ENCODE peak calls at places on chromosomes 13 and 19, in six cellular contexts. One of them, this sample, is unnamed.
A peak's percentile ranks its signal among the peaks of the same experiment; 100 is the strongest.

GRCh38 chr13:66803759-66804456 is 426.2 kb downstream of the PCDH9 start:
- DNase-seq in cardiac muscle cell: no peak
- DNase-seq in uterus: no peak
- DNase-seq in WTC11: no peak
- DNase-seq in HCT116: no peak
- DNase-seq in choroid plexus epithelial cell: peak; percentile 20
- DNase-seq in this sample: no peak

GRCh38 chr19:35375505-35376307 is 4.8 kb downstream of the GPR42 start:
- DNase-seq in uterus: no peak
- DNase-seq in HCT116: no peak
- DNase-seq in cardiac muscle cell: no peak
- DNase-seq in choroid plexus epithelial cell: no peak
- DNase-seq in WTC11: no peak
- DNase-seq in this sample: no peak

GRCh38 chr19:54916822-54917221 is 10.9 kb downstream of the NCR1 start:
- DNase-seq in cardiac muscle cell: no peak
- DNase-seq in HCT116: no peak
- DNase-seq in WTC11: no peak
- DNase-seq in uterus: no peak
- DNase-seq in choroid plexus epithelial cell: no peak
- DNase-seq in this sample: no peak

GRCh38 chr19:49836176-49837008 is 14.6 kb upstream of the PTOV1 start:
- DNase-seq in choroid plexus epithelial cell: no peak
- DNase-seq in HCT116: no peak
- DNase-seq in WTC11: no peak
- DNase-seq in uterus: no peak
- DNase-seq in cardiac muscle cell: no peak
- DNase-seq in this sample: no peak

GRCh38 chr13:77907653-77908341 is 10.8 kb downstream of the EDNRB start:
- DNase-seq in cardiac muscle cell: peak; percentile 62
- DNase-seq in HCT116: no peak
- DNase-seq in uterus: peak; percentile 37
- DNase-seq in WTC11: no peak
- DNase-seq in choroid plexus epithelial cell: no peak
- DNase-seq in this sample: no peak

GRCh38 chr19:7856679-7857663 is 17.2 kb downstream of the PRR36 start:
- DNase-seq in WTC11: no peak
- DNase-seq in uterus: no peak
- DNase-seq in cardiac muscle cell: no peak
- DNase-seq in choroid plexus epithelial cell: no peak
- DNase-seq in HCT116: no peak
- DNase-seq in this sample: no peak

GRCh38 chr19:33220115-33220514 is 5.5 kb downstream of the SLC7A10 start:
- DNase-seq in uterus: no peak
- DNase-seq in WTC11: no peak
- DNase-seq in HCT116: no peak
- DNase-seq in choroid plexus epithelial cell: no peak
- DNase-seq in cardiac muscle cell: no peak
- DNase-seq in this sample: no peak

GRCh38 chr19:38723606-38724379 is 20.5 kb downstream of the CAPN12 start:
- DNase-seq in uterus: no peak
- DNase-seq in cardiac muscle cell: no peak
- DNase-seq in HCT116: no peak
- DNase-seq in choroid plexus epithelial cell: no peak
- DNase-seq in WTC11: no peak
- DNase-seq in this sample: no peak

GRCh38 chr13:102367836-102368235 is 34.0 kb downstream of the FGF14 start:
- DNase-seq in choroid plexus epithelial cell: no peak
- DNase-seq in WTC11: no peak
- DNase-seq in uterus: no peak
- DNase-seq in cardiac muscle cell: no peak
- DNase-seq in HCT116: no peak
- DNase-seq in this sample: no peak

GRCh38 chr19:28905996-28906395 is 307.0 kb downstream of the UQCRFS1 start:
- DNase-seq in uterus: no peak
- DNase-seq in WTC11: no peak
- DNase-seq in HCT116: no peak
- DNase-seq in choroid plexus epithelial cell: peak; percentile 10
- DNase-seq in cardiac muscle cell: peak; percentile 8
- DNase-seq in this sample: no peak

GRCh38 chr19:47267350-47267759 is 7.3 kb upstream of the INAFM1 start:
- DNase-seq in cardiac muscle cell: no peak
- DNase-seq in uterus: no peak
- DNase-seq in choroid plexus epithelial cell: no peak
- DNase-seq in WTC11: no peak
- DNase-seq in HCT116: no peak
- DNase-seq in this sample: no peak

GRCh38 chr13:91369432-91369831 is 21.9 kb downstream of the MIR17HG start:
- DNase-seq in HCT116: no peak
- DNase-seq in WTC11: no peak
- DNase-seq in choroid plexus epithelial cell: peak; percentile 41
- DNase-seq in uterus: no peak
- DNase-seq in cardiac muscle cell: peak; percentile 78
- DNase-seq in this sample: no peak

DNA sequence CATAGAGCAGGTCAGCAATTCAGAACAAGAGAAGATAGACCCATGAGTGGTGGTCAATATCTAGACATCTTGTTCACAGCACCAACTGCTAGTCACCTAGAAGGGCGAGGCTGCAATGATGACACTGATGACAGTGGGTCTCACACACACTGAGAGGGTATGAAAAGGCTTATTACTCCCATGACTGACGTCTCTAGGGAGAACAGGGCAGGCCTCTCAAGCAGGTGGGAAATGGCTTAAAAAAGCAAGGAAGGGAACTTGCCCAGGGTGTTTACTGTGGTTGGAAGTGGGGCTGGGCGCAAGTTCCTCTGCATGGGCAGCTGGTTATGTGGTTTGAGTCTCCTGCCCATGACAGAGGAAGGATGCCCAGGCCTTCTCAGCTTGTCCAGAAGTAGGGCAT is 33.8 kb downstream of the ZNF44 start:
- DNase-seq in uterus: no peak
- DNase-seq in choroid plexus epithelial cell: no peak
- DNase-seq in WTC11: no peak
- DNase-seq in HCT116: no peak
- DNase-seq in cardiac muscle cell: no peak
- DNase-seq in this sample: no peak
- TF ChIP-seq CTCF in uterus: no peak
- TF ChIP-seq CTCF in choroid plexus epithelial cell: no peak
- TF ChIP-seq CTCF in WTC11: no peak
- TF ChIP-seq CTCF in HCT116: no peak
- TF ChIP-seq CTCF in cardiac muscle cell: no peak
- TF ChIP-seq CTCF in this sample: no peak

GRCh38 chr13:32031025-32031814 is at the start of gene FRY:
- DNase-seq in WTC11: peak; percentile 85
- DNase-seq in cardiac muscle cell: peak; percentile 64
- DNase-seq in HCT116: peak; percentile 15
- DNase-seq in uterus: peak; percentile 79
- DNase-seq in choroid plexus epithelial cell: peak; percentile 68
- DNase-seq in this sample: peak; percentile 74
- TF ChIP-seq CTCF in WTC11: no peak
- TF ChIP-seq CTCF in cardiac muscle cell: peak; percentile 24
- TF ChIP-seq CTCF in HCT116: no peak
- TF ChIP-seq CTCF in uterus: no peak
- TF ChIP-seq CTCF in choroid plexus epithelial cell: peak; percentile 42
- TF ChIP-seq CTCF in this sample: no peak

GRCh38 chr13:38636756-38637155 is 50.1 kb upstream of the FREM2 start:
- DNase-seq in HCT116: no peak
- DNase-seq in choroid plexus epithelial cell: no peak
- DNase-seq in cardiac muscle cell: no peak
- DNase-seq in WTC11: no peak
- DNase-seq in uterus: no peak
- DNase-seq in this sample: no peak

GRCh38 chr13:38635030-38635429 is 51.8 kb upstream of the FREM2 start:
- DNase-seq in uterus: no peak
- DNase-seq in cardiac muscle cell: no peak
- DNase-seq in WTC11: no peak
- DNase-seq in HCT116: no peak
- DNase-seq in choroid plexus epithelial cell: no peak
- DNase-seq in this sample: no peak

GRCh38 chr13:38636106-38636505 is 50.8 kb upstream of the FREM2 start:
- DNase-seq in choroid plexus epithelial cell: no peak
- DNase-seq in cardiac muscle cell: no peak
- DNase-seq in HCT116: no peak
- DNase-seq in WTC11: no peak
- DNase-seq in uterus: no peak
- DNase-seq in this sample: no peak

GRCh38 chr13:38641164-38641948 is 45.5 kb upstream of the FREM2 start:
- DNase-seq in cardiac muscle cell: peak; percentile 6
- DNase-seq in choroid plexus epithelial cell: peak; percentile 19
- DNase-seq in HCT116: no peak
- DNase-seq in uterus: no peak
- DNase-seq in WTC11: no peak
- DNase-seq in this sample: no peak

GRCh38 chr13:38637576-38637975 is 49.3 kb upstream of the FREM2 start:
- DNase-seq in choroid plexus epithelial cell: no peak
- DNase-seq in HCT116: no peak
- DNase-seq in uterus: no peak
- DNase-seq in cardiac muscle cell: no peak
- DNase-seq in WTC11: no peak
- DNase-seq in this sample: no peak
- TF ChIP-seq CTCF in choroid plexus epithelial cell: no peak
- TF ChIP-seq CTCF in HCT116: no peak
- TF ChIP-seq CTCF in uterus: no peak
- TF ChIP-seq CTCF in cardiac muscle cell: no peak
- TF ChIP-seq CTCF in WTC11: no peak
- TF ChIP-seq CTCF in this sample: no peak

GRCh38 chr13:51271528-51272070 is 49.4 kb downstream of the FAM124A start:
- DNase-seq in HCT116: no peak
- DNase-seq in WTC11: no peak
- DNase-seq in choroid plexus epithelial cell: no peak
- DNase-seq in cardiac muscle cell: no peak
- DNase-seq in uterus: no peak
- DNase-seq in this sample: no peak
- TF ChIP-seq CTCF in HCT116: no peak
- TF ChIP-seq CTCF in WTC11: no peak
- TF ChIP-seq CTCF in choroid plexus epithelial cell: no peak
- TF ChIP-seq CTCF in cardiac muscle cell: no peak
- TF ChIP-seq CTCF in uterus: no peak
- TF ChIP-seq CTCF in this sample: no peak

GRCh38 chr13:35162420-35162819 is 220.3 kb downstream of the NBEA start:
- DNase-seq in choroid plexus epithelial cell: no peak
- DNase-seq in uterus: no peak
- DNase-seq in WTC11: no peak
- DNase-seq in HCT116: no peak
- DNase-seq in cardiac muscle cell: no peak
- DNase-seq in this sample: no peak
- TF ChIP-seq CTCF in choroid plexus epithelial cell: no peak
- TF ChIP-seq CTCF in uterus: no peak
- TF ChIP-seq CTCF in WTC11: no peak
- TF ChIP-seq CTCF in HCT116: no peak
- TF ChIP-seq CTCF in cardiac muscle cell: no peak
- TF ChIP-seq CTCF in this sample: no peak

GRCh38 chr13:84985860-84986259 is 813.4 kb downstream of the SLITRK6 start:
- DNase-seq in uterus: no peak
- DNase-seq in cardiac muscle cell: no peak
- DNase-seq in choroid plexus epithelial cell: peak; percentile 4
- DNase-seq in HCT116: no peak
- DNase-seq in WTC11: no peak
- DNase-seq in this sample: no peak
- TF ChIP-seq CTCF in uterus: no peak
- TF ChIP-seq CTCF in cardiac muscle cell: no peak
- TF ChIP-seq CTCF in choroid plexus epithelial cell: no peak
- TF ChIP-seq CTCF in HCT116: no peak
- TF ChIP-seq CTCF in WTC11: no peak
- TF ChIP-seq CTCF in this sample: no peak

DNA sequence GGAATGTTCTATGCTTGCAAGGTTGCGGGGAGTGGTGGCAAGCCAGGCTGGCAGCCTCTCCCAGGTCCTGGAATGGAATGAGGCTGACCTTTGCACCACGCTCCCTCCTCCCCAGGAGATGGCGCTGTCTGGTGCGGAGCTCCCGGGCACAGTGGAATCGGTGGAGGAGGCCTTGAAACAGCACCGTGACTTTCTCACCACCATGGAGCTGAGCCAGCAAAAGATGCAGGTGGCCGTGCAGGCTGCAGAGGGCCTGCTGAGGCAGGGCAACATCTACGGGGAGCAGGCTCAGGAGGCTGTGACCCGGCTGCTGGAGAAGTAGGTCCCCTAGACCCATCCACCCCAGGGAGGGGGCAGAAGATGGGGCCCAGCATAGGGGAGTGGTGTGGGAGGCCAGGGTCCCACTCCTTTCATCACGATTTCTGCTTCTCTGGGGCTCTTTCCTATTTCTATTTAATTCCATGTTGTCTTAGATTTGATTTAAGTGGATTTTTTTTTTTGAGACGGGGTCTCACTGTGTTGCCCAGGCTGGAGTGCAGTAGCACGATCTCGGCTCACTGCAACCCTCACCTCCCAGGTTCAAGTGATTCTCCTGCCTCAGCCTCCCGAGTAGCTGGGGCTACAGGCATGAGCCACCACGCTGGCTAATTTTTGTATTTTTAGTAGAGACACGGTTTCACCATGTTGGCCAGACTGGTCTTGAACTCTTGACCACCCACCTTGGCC is 53.2 kb upstream of the SHKBP1 start:
- DNase-seq in choroid plexus epithelial cell: peak; percentile 73
- DNase-seq in uterus: no peak
- DNase-seq in cardiac muscle cell: peak; percentile 70
- DNase-seq in WTC11: peak; percentile 87
- DNase-seq in HCT116: peak; percentile 72
- DNase-seq in this sample: peak; percentile 65
- TF ChIP-seq CTCF in choroid plexus epithelial cell: peak; percentile 79
- TF ChIP-seq CTCF in uterus: no peak
- TF ChIP-seq CTCF in cardiac muscle cell: peak; percentile 79
- TF ChIP-seq CTCF in WTC11: peak; percentile 75
- TF ChIP-seq CTCF in HCT116: peak; percentile 92
- TF ChIP-seq CTCF in this sample: peak; percentile 78

This sample was measured in GM13977.